ENCODE peak calls at places on chromosomes 2 and 18, in eight cellular contexts. One of them, this sample, is unnamed.
A peak's percentile ranks its signal among the peaks of the same experiment; 100 is the strongest.

GRCh38 chr2:75194184-75194868 is 5.0 kb downstream of the TACR1 start:
- DNase-seq in skeletal muscle cell: no peak
- DNase-seq in naive thymus-derived CD4-positive, alpha-beta T cell: no peak
- DNase-seq in psoas muscle: no peak
- DNase-seq in pulmonary artery endothelial cell: no peak
- DNase-seq in tibial artery: no peak
- DNase-seq in foreskin fibroblast: no peak
- DNase-seq in activated CD8-positive, alpha-beta memory T cell treated with anti-CD3 and anti-CD28 coated beads, Interleukin-2, amount 50 U/mL, for 48 hours: no peak
- DNase-seq in this sample: no peak

GRCh38 chr18:40413160-40413559 is 1541.9 kb upstream of the PIK3C3 start:
- DNase-seq in pulmonary artery endothelial cell: peak; percentile 11
- DNase-seq in naive thymus-derived CD4-positive, alpha-beta T cell: no peak
- DNase-seq in skeletal muscle cell: peak; percentile 28
- DNase-seq in tibial artery: no peak
- DNase-seq in activated CD8-positive, alpha-beta memory T cell treated with anti-CD3 and anti-CD28 coated beads, Interleukin-2, amount 50 U/mL, for 48 hours: no peak
- DNase-seq in psoas muscle: no peak
- DNase-seq in foreskin fibroblast: peak; percentile 43
- DNase-seq in this sample: no peak

GRCh38 chr2:230913406-230913805 is 11.6 kb downstream of the GPR55 start:
- DNase-seq in foreskin fibroblast: no peak
- DNase-seq in naive thymus-derived CD4-positive, alpha-beta T cell: no peak
- DNase-seq in pulmonary artery endothelial cell: no peak
- DNase-seq in activated CD8-positive, alpha-beta memory T cell treated with anti-CD3 and anti-CD28 coated beads, Interleukin-2, amount 50 U/mL, for 48 hours: peak; percentile 47
- DNase-seq in psoas muscle: no peak
- DNase-seq in skeletal muscle cell: peak; percentile 7
- DNase-seq in tibial artery: no peak
- DNase-seq in this sample: no peak

GRCh38 chr2:238644095-238645081 is 203.5 kb upstream of the TWIST2 start:
- DNase-seq in foreskin fibroblast: peak; percentile 88
- DNase-seq in psoas muscle: no peak
- DNase-seq in activated CD8-positive, alpha-beta memory T cell treated with anti-CD3 and anti-CD28 coated beads, Interleukin-2, amount 50 U/mL, for 48 hours: no peak
- DNase-seq in naive thymus-derived CD4-positive, alpha-beta T cell: no peak
- DNase-seq in skeletal muscle cell: peak; percentile 85
- DNase-seq in tibial artery: no peak
- DNase-seq in pulmonary artery endothelial cell: peak; percentile 64
- DNase-seq in this sample: peak; percentile 78

GRCh38 chr2:75342504-75343175 is 143.3 kb upstream of the TACR1 start:
- DNase-seq in pulmonary artery endothelial cell: no peak
- DNase-seq in skeletal muscle cell: no peak
- DNase-seq in psoas muscle: no peak
- DNase-seq in activated CD8-positive, alpha-beta memory T cell treated with anti-CD3 and anti-CD28 coated beads, Interleukin-2, amount 50 U/mL, for 48 hours: no peak
- DNase-seq in naive thymus-derived CD4-positive, alpha-beta T cell: no peak
- DNase-seq in foreskin fibroblast: no peak
- DNase-seq in tibial artery: no peak
- DNase-seq in this sample: no peak

GRCh38 chr2:189835855-189836558 is 51.8 kb downstream of the PMS1 start:
- DNase-seq in pulmonary artery endothelial cell: no peak
- DNase-seq in naive thymus-derived CD4-positive, alpha-beta T cell: no peak
- DNase-seq in psoas muscle: no peak
- DNase-seq in skeletal muscle cell: no peak
- DNase-seq in tibial artery: no peak
- DNase-seq in activated CD8-positive, alpha-beta memory T cell treated with anti-CD3 and anti-CD28 coated beads, Interleukin-2, amount 50 U/mL, for 48 hours: no peak
- DNase-seq in foreskin fibroblast: no peak
- DNase-seq in this sample: no peak

GRCh38 chr2:86533589-86533988 is 29.7 kb downstream of the CHMP3 start:
- DNase-seq in psoas muscle: no peak
- DNase-seq in pulmonary artery endothelial cell: no peak
- DNase-seq in activated CD8-positive, alpha-beta memory T cell treated with anti-CD3 and anti-CD28 coated beads, Interleukin-2, amount 50 U/mL, for 48 hours: no peak
- DNase-seq in tibial artery: no peak
- DNase-seq in foreskin fibroblast: no peak
- DNase-seq in skeletal muscle cell: no peak
- DNase-seq in naive thymus-derived CD4-positive, alpha-beta T cell: no peak
- DNase-seq in this sample: no peak

GRCh38 chr2:130154773-130155765 is 10.2 kb upstream of the CCDC74B start:
- DNase-seq in naive thymus-derived CD4-positive, alpha-beta T cell: no peak
- DNase-seq in tibial artery: no peak
- DNase-seq in psoas muscle: no peak
- DNase-seq in skeletal muscle cell: no peak
- DNase-seq in pulmonary artery endothelial cell: no peak
- DNase-seq in foreskin fibroblast: no peak
- DNase-seq in activated CD8-positive, alpha-beta memory T cell treated with anti-CD3 and anti-CD28 coated beads, Interleukin-2, amount 50 U/mL, for 48 hours: no peak
- DNase-seq in this sample: no peak

GRCh38 chr18:63979409-63979908 is 9.6 kb downstream of the SERPINB8 start:
- DNase-seq in pulmonary artery endothelial cell: peak; percentile 26
- DNase-seq in tibial artery: peak; percentile 50
- DNase-seq in psoas muscle: no peak
- DNase-seq in activated CD8-positive, alpha-beta memory T cell treated with anti-CD3 and anti-CD28 coated beads, Interleukin-2, amount 50 U/mL, for 48 hours: no peak
- DNase-seq in foreskin fibroblast: peak; percentile 44
- DNase-seq in naive thymus-derived CD4-positive, alpha-beta T cell: no peak
- DNase-seq in skeletal muscle cell: no peak
- DNase-seq in this sample: peak; percentile 71

GRCh38 chr18:68843467-68844089 is 45.7 kb downstream of the CCDC102B start:
- DNase-seq in pulmonary artery endothelial cell: no peak
- DNase-seq in foreskin fibroblast: no peak
- DNase-seq in tibial artery: no peak
- DNase-seq in psoas muscle: no peak
- DNase-seq in skeletal muscle cell: no peak
- DNase-seq in activated CD8-positive, alpha-beta memory T cell treated with anti-CD3 and anti-CD28 coated beads, Interleukin-2, amount 50 U/mL, for 48 hours: no peak
- DNase-seq in naive thymus-derived CD4-positive, alpha-beta T cell: no peak
- DNase-seq in this sample: no peak

GRCh38 chr2:25899404-25899925 is 21.2 kb upstream of the ASXL2 start:
- DNase-seq in skeletal muscle cell: no peak
- DNase-seq in activated CD8-positive, alpha-beta memory T cell treated with anti-CD3 and anti-CD28 coated beads, Interleukin-2, amount 50 U/mL, for 48 hours: no peak
- DNase-seq in foreskin fibroblast: no peak
- DNase-seq in tibial artery: no peak
- DNase-seq in psoas muscle: no peak
- DNase-seq in pulmonary artery endothelial cell: no peak
- DNase-seq in naive thymus-derived CD4-positive, alpha-beta T cell: no peak
- DNase-seq in this sample: no peak